ENCODE peak calls at places on chromosomes 13 and 19, in six cellular contexts. Q, B, A, U, X and T are unnamed samples.

GRCh38 chr13:35857769-35858168 is 273.4 kb downstream of the DCLK1 start:
- DNase-seq in Q (peak; percentile 88), B (peak; percentile 32), A (peak; percentile 52), U (peak; percentile 35), X (no peak), T (no peak)

GRCh38 chr13:95355491-95355890 is 54.2 kb upstream of the ABCC4 start:
- DNase-seq in Q (no peak), B (peak; percentile 78), A (no peak), U (no peak), X (peak; percentile 80), T (no peak)

GRCh38 chr13:114074671-114075315 is 57.6 kb downstream of the RASA3 start:
- DNase-seq in Q (no peak), B (no peak), A (no peak), U (no peak), X (no peak), T (no peak)

GRCh38 chr13:44068737-44069136 is 189.0 kb downstream of the LACC1 start:
- DNase-seq in Q (peak; percentile 72), B (peak; percentile 86), A (no peak), U (no peak), X (peak; percentile 63), T (peak; percentile 82)

GRCh38 chr13:95500136-95500718 is 52.3 kb upstream of the CLDN10 start:
- DNase-seq in Q (peak; percentile 37), B (peak; percentile 4), A (no peak), U (no peak), X (no peak), T (no peak)

GRCh38 chr19:6969490-6969889 is 51.7 kb downstream of the MBD3L2B start:
- DNase-seq in Q (no peak), B (no peak), A (no peak), U (no peak), X (no peak), T (no peak)

GRCh38 chr13:43432948-43433347 is 353.8 kb downstream of the ENOX1 start:
- DNase-seq in Q (no peak), B (no peak), A (no peak), U (no peak), X (no peak), T (no peak)

GRCh38 chr19:49553451-49554271 is 25.9 kb downstream of the RCN3 start:
- DNase-seq in Q (no peak), B (peak; percentile 69), A (no peak), U (no peak), X (peak; percentile 67), T (peak; percentile 22)

GRCh38 chr19:38003427-38004099 is 96.6 kb downstream of the SIPA1L3 start:
- DNase-seq in Q (peak; percentile 79), B (peak; percentile 92), A (peak; percentile 69), U (peak; percentile 61), X (peak; percentile 95), T (no peak)

DNA sequence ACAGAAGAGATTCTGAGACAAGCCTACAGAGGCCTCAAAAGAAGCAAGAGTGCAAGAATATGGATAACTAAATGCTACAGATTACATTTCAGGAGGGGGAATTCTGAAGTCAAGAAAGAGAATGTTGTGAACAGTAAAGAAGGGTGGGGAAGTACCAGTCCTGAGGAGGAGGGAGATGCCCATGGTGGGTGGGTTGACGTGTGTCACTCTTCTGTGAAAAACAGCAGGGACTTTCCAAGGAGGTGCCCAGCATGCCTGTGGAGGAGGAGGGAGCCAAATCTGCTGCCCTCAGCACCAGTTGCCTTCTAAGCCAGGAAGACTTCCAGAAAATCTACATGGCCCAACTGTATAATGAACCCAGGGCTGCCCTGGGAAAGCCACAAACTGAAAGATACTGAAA is 87.7 kb downstream of the SGCG start:
- DNase-seq in Q (no peak), B (no peak), A (no peak), U (no peak), X (no peak), T (no peak)
- H2AK5ac ChIP-seq in Q (no peak overlapping the region), B (no peak overlapping the region), A (no peak overlapping the region), U (no peak overlapping the region), X (no peak overlapping the region), T (no peak overlapping the region)

GRCh38 chr19:46788968-46789338 is 559 bp upstream of the SLC1A5 start:
- DNase-seq in Q (no peak), B (no peak), A (no peak), U (no peak), X (no peak), T (no peak)

GRCh38 chr19:46787331-46788100 is 878 bp downstream of the SLC1A5 start:
- DNase-seq in Q (peak; percentile 84), B (peak; percentile 63), A (peak; percentile 64), U (peak; percentile 52), X (peak; percentile 79), T (peak; percentile 52)

GRCh38 chr19:46787040-46787330 is 1.4 kb downstream of the SLC1A5 start:
- DNase-seq in Q (no peak), B (no peak), A (no peak), U (no peak), X (no peak), T (no peak)

GRCh38 chr19:46788101-46788967 is at the start of gene SLC1A5:
- DNase-seq in Q (peak; percentile 99), B (peak; percentile 96), A (peak; percentile 99), U (peak; percentile 95), X (peak; percentile 97), T (peak; percentile 96)

DNA sequence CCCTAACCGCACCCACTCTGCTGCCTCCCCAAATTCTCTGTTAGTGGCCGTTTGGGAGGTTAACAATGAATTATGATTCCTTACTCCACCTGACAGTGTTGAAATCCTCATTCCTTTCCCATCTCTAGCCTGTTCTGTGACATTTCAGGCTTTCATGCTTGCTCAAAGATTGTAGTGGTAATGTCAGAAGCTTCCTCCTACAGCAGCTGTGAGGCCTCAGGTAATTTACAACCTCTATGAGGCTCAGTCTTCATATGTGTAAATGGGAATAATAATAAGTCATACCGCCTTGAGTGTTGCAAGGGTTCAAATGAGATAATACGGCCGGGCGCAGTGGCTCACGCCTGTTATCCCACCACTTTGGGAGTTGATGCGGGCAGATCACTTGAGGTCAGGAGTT is 977 bp upstream of the SLC1A5 start:
- DNase-seq in Q (no peak), B (no peak), A (no peak), U (no peak), X (no peak), T (peak; percentile 98)
- H2AK5ac ChIP-seq in Q (no peak overlapping the region), B (peak overlapping the region; percentile 20), A (no peak overlapping the region), U (no peak overlapping the region), X (no peak overlapping the region), T (no peak overlapping the region)

GRCh38 chr19:2543463-2544442 is 67.8 kb downstream of the GADD45B start:
- DNase-seq in Q (peak; percentile 99), B (peak; percentile 98), A (peak; percentile 84), U (peak; percentile 89), X (peak; percentile 99), T (peak; percentile 99)
- H2AK5ac ChIP-seq in Q (no peak overlapping the region), B (peak overlapping the region; percentile 80), A (peak overlapping the region; percentile 88), U (peak overlapping the region; percentile 20), X (peak overlapping the region; percentile 49), T (peak overlapping the region; percentile 8)

DNA sequence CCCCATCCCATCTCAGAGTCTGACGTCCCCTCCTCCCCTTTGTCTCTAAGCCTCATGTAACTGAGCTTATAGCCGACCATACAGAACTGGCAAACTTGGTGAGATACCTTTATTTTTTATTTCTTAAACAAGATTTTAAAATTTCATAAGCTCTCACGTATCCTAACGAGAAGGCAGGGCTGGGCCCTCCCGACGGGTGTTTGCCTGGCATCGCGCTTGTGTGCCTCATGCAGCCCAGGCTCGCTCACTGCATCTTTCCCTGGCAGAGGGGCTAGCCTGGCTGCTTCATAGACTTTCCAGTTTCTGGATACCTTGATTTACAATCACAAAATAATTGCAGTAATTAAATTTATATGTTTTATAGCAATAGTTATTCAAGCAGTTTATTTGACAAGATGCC is 69.0 kb downstream of the GGACT start:
- DNase-seq in Q (no peak), B (no peak), A (no peak), U (no peak), X (no peak), T (no peak)
- H2AK5ac ChIP-seq in Q (no peak overlapping the region), B (no peak overlapping the region), A (peak overlapping the region; percentile 30), U (no peak overlapping the region), X (no peak overlapping the region), T (no peak overlapping the region)

GRCh38 chr13:102659168-102659713 is 35.6 kb downstream of the METTL21C start:
- DNase-seq in Q (no peak), B (no peak), A (no peak), U (no peak), X (no peak), T (no peak)
- H2AK5ac ChIP-seq in Q (no peak overlapping the region), B (no peak overlapping the region), A (no peak overlapping the region), U (no peak overlapping the region), X (no peak overlapping the region), T (no peak overlapping the region)

DNA sequence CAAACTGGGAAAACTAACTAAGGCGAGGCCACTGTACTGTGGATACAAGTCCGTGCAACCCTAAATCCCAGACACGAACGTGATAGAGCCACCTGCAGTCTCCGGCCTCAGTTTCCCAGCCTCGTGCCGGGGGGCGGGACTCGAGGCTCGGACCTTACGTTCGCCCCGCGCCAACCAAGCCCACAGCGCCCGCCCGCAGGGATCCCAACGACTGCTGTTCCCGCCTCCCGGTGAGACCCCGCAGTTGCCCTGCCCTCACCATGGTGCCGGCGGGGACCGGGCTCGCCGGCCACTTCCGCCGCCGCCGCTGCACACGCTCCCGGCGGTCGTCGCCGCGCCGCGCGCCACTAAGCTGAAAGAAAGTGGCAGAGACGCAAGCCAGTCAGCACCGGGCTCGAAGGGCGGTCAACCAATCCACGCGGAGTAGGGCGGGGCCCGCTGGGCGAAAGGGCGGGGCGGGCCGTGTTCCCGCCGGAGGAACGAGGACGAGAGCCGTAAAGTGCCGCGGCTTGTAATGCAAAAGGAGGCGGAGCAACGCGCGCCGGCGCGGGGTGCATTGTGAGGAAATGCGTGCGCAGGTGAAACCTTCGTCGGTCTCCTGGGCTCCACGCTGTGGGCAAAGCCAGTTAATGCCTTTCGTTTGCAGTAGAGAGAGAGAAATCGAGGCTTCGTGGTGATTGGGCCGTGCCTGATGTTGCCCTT is at the start of gene LSM4:
- DNase-seq in Q (peak; percentile 99), B (peak; percentile 95), A (peak; percentile 99), U (peak; percentile 98), X (peak; percentile 97), T (peak; percentile 99)
- H2AK5ac ChIP-seq in Q (peak within 1 kb of the TSS; percentile 31), B (peak within 1 kb of the TSS; percentile 86), A (no peak within 1 kb of the TSS), U (peak within 1 kb of the TSS; percentile 68), X (peak within 1 kb of the TSS; percentile 94), T (peak within 1 kb of the TSS; percentile 86)